ENCODE peak calls at places on chromosomes 13 and 19, in eight cellular contexts. One of them, this sample, is unnamed.

GRCh38 chr19:40165362-40165937 is 25.8 kb upstream of the MAP3K10 start:
- DNase-seq in activated effector memory CD4-positive, alpha-beta T cell treated with anti-CD3 and anti-CD28 coated beads, Interleukin-2, amount 50 U/mL, for 16 hours: peak; percentile 79
- DNase-seq in 8988T: peak; percentile 34
- DNase-seq in ureter: peak; percentile 45
- DNase-seq in cardiac muscle cell: peak; percentile 56
- DNase-seq in stimulated activated CD8-positive, alpha-beta memory T cell treated with anti-CD3 and anti-CD28 coated beads, Interleukin-7, amount 100 ng/mL, for 1 hour: peak; percentile 39
- DNase-seq in naive thymus-derived CD4-positive, alpha-beta T cell: peak; percentile 59
- DNase-seq in A673: peak; percentile 89
- DNase-seq in this sample: peak; percentile 44

GRCh38 chr13:51663980-51664957 is 80.0 kb downstream of the WDFY2 start:
- DNase-seq in ureter: no peak
- DNase-seq in A673: no peak
- DNase-seq in stimulated activated CD8-positive, alpha-beta memory T cell treated with anti-CD3 and anti-CD28 coated beads, Interleukin-7, amount 100 ng/mL, for 1 hour: no peak
- DNase-seq in 8988T: no peak
- DNase-seq in activated effector memory CD4-positive, alpha-beta T cell treated with anti-CD3 and anti-CD28 coated beads, Interleukin-2, amount 50 U/mL, for 16 hours: no peak
- DNase-seq in cardiac muscle cell: peak; percentile 41
- DNase-seq in naive thymus-derived CD4-positive, alpha-beta T cell: no peak
- DNase-seq in this sample: no peak

GRCh38 chr13:20403826-20404225 is 121.8 kb downstream of the CRYL1 start:
- DNase-seq in activated effector memory CD4-positive, alpha-beta T cell treated with anti-CD3 and anti-CD28 coated beads, Interleukin-2, amount 50 U/mL, for 16 hours: no peak
- DNase-seq in 8988T: no peak
- DNase-seq in cardiac muscle cell: no peak
- DNase-seq in ureter: no peak
- DNase-seq in naive thymus-derived CD4-positive, alpha-beta T cell: no peak
- DNase-seq in A673: no peak
- DNase-seq in stimulated activated CD8-positive, alpha-beta memory T cell treated with anti-CD3 and anti-CD28 coated beads, Interleukin-7, amount 100 ng/mL, for 1 hour: no peak
- DNase-seq in this sample: no peak

GRCh38 chr19:387777-388176 is 21.2 kb downstream of the C2CD4C start:
- DNase-seq in naive thymus-derived CD4-positive, alpha-beta T cell: no peak
- DNase-seq in cardiac muscle cell: no peak
- DNase-seq in 8988T: no peak
- DNase-seq in stimulated activated CD8-positive, alpha-beta memory T cell treated with anti-CD3 and anti-CD28 coated beads, Interleukin-7, amount 100 ng/mL, for 1 hour: no peak
- DNase-seq in ureter: no peak
- DNase-seq in A673: no peak
- DNase-seq in activated effector memory CD4-positive, alpha-beta T cell treated with anti-CD3 and anti-CD28 coated beads, Interleukin-2, amount 50 U/mL, for 16 hours: peak; percentile 34
- DNase-seq in this sample: no peak

GRCh38 chr13:30191491-30192100 is 115.8 kb downstream of the KATNAL1 start:
- DNase-seq in ureter: no peak
- DNase-seq in A673: no peak
- DNase-seq in stimulated activated CD8-positive, alpha-beta memory T cell treated with anti-CD3 and anti-CD28 coated beads, Interleukin-7, amount 100 ng/mL, for 1 hour: no peak
- DNase-seq in naive thymus-derived CD4-positive, alpha-beta T cell: no peak
- DNase-seq in cardiac muscle cell: no peak
- DNase-seq in 8988T: no peak
- DNase-seq in activated effector memory CD4-positive, alpha-beta T cell treated with anti-CD3 and anti-CD28 coated beads, Interleukin-2, amount 50 U/mL, for 16 hours: no peak
- DNase-seq in this sample: no peak

GRCh38 chr19:43651758-43652545 is 12.3 kb upstream of the CADM4 start:
- DNase-seq in stimulated activated CD8-positive, alpha-beta memory T cell treated with anti-CD3 and anti-CD28 coated beads, Interleukin-7, amount 100 ng/mL, for 1 hour: no peak
- DNase-seq in cardiac muscle cell: peak; percentile 75
- DNase-seq in naive thymus-derived CD4-positive, alpha-beta T cell: no peak
- DNase-seq in 8988T: no peak
- DNase-seq in activated effector memory CD4-positive, alpha-beta T cell treated with anti-CD3 and anti-CD28 coated beads, Interleukin-2, amount 50 U/mL, for 16 hours: peak; percentile 76
- DNase-seq in A673: peak; percentile 76
- DNase-seq in ureter: peak; percentile 64
- DNase-seq in this sample: no peak

GRCh38 chr19:17873661-17874422 is 2.1 kb downstream of the SLC5A5 start:
- DNase-seq in cardiac muscle cell: peak; percentile 30
- DNase-seq in A673: peak; percentile 75
- DNase-seq in 8988T: no peak
- DNase-seq in naive thymus-derived CD4-positive, alpha-beta T cell: peak; percentile 63
- DNase-seq in stimulated activated CD8-positive, alpha-beta memory T cell treated with anti-CD3 and anti-CD28 coated beads, Interleukin-7, amount 100 ng/mL, for 1 hour: no peak
- DNase-seq in activated effector memory CD4-positive, alpha-beta T cell treated with anti-CD3 and anti-CD28 coated beads, Interleukin-2, amount 50 U/mL, for 16 hours: peak; percentile 87
- DNase-seq in ureter: no peak
- DNase-seq in this sample: no peak

GRCh38 chr13:48155850-48156249 is 60.9 kb upstream of the MED4 start:
- DNase-seq in A673: peak; percentile 72
- DNase-seq in stimulated activated CD8-positive, alpha-beta memory T cell treated with anti-CD3 and anti-CD28 coated beads, Interleukin-7, amount 100 ng/mL, for 1 hour: no peak
- DNase-seq in 8988T: no peak
- DNase-seq in cardiac muscle cell: peak; percentile 69
- DNase-seq in ureter: no peak
- DNase-seq in naive thymus-derived CD4-positive, alpha-beta T cell: peak; percentile 49
- DNase-seq in activated effector memory CD4-positive, alpha-beta T cell treated with anti-CD3 and anti-CD28 coated beads, Interleukin-2, amount 50 U/mL, for 16 hours: no peak
- DNase-seq in this sample: no peak

GRCh38 chr19:33208904-33209843 is 15.0 kb downstream of the LRP3 start:
- DNase-seq in cardiac muscle cell: peak; percentile 27
- DNase-seq in 8988T: no peak
- DNase-seq in ureter: no peak
- DNase-seq in naive thymus-derived CD4-positive, alpha-beta T cell: no peak
- DNase-seq in activated effector memory CD4-positive, alpha-beta T cell treated with anti-CD3 and anti-CD28 coated beads, Interleukin-2, amount 50 U/mL, for 16 hours: no peak
- DNase-seq in stimulated activated CD8-positive, alpha-beta memory T cell treated with anti-CD3 and anti-CD28 coated beads, Interleukin-7, amount 100 ng/mL, for 1 hour: no peak
- DNase-seq in A673: no peak
- DNase-seq in this sample: no peak

GRCh38 chr19:34508540-34508939 is 27.0 kb downstream of the WTIP start:
- DNase-seq in cardiac muscle cell: no peak
- DNase-seq in activated effector memory CD4-positive, alpha-beta T cell treated with anti-CD3 and anti-CD28 coated beads, Interleukin-2, amount 50 U/mL, for 16 hours: no peak
- DNase-seq in ureter: peak; percentile 40
- DNase-seq in A673: no peak
- DNase-seq in stimulated activated CD8-positive, alpha-beta memory T cell treated with anti-CD3 and anti-CD28 coated beads, Interleukin-7, amount 100 ng/mL, for 1 hour: no peak
- DNase-seq in naive thymus-derived CD4-positive, alpha-beta T cell: no peak
- DNase-seq in 8988T: no peak
- DNase-seq in this sample: no peak

GRCh38 chr19:5693195-5694166 is 3.4 kb downstream of the RPL36 start:
- DNase-seq in A673: no peak
- DNase-seq in stimulated activated CD8-positive, alpha-beta memory T cell treated with anti-CD3 and anti-CD28 coated beads, Interleukin-7, amount 100 ng/mL, for 1 hour: no peak
- DNase-seq in naive thymus-derived CD4-positive, alpha-beta T cell: no peak
- DNase-seq in 8988T: no peak
- DNase-seq in cardiac muscle cell: no peak
- DNase-seq in ureter: no peak
- DNase-seq in activated effector memory CD4-positive, alpha-beta T cell treated with anti-CD3 and anti-CD28 coated beads, Interleukin-2, amount 50 U/mL, for 16 hours: no peak
- DNase-seq in this sample: no peak

GRCh38 chr13:24491853-24492252 is 20.7 kb downstream of the PARP4 start:
- DNase-seq in activated effector memory CD4-positive, alpha-beta T cell treated with anti-CD3 and anti-CD28 coated beads, Interleukin-2, amount 50 U/mL, for 16 hours: no peak
- DNase-seq in naive thymus-derived CD4-positive, alpha-beta T cell: no peak
- DNase-seq in A673: no peak
- DNase-seq in stimulated activated CD8-positive, alpha-beta memory T cell treated with anti-CD3 and anti-CD28 coated beads, Interleukin-7, amount 100 ng/mL, for 1 hour: no peak
- DNase-seq in ureter: no peak
- DNase-seq in cardiac muscle cell: peak; percentile 50
- DNase-seq in 8988T: no peak
- DNase-seq in this sample: no peak

GRCh38 chr13:28299941-28300340 is 161.6 kb downstream of the PAN3 start:
- DNase-seq in activated effector memory CD4-positive, alpha-beta T cell treated with anti-CD3 and anti-CD28 coated beads, Interleukin-2, amount 50 U/mL, for 16 hours: no peak
- DNase-seq in ureter: no peak
- DNase-seq in 8988T: no peak
- DNase-seq in cardiac muscle cell: no peak
- DNase-seq in A673: no peak
- DNase-seq in stimulated activated CD8-positive, alpha-beta memory T cell treated with anti-CD3 and anti-CD28 coated beads, Interleukin-7, amount 100 ng/mL, for 1 hour: no peak
- DNase-seq in naive thymus-derived CD4-positive, alpha-beta T cell: no peak
- DNase-seq in this sample: no peak

GRCh38 chr13:37495046-37495445 is 103.5 kb downstream of the POSTN start:
- DNase-seq in cardiac muscle cell: no peak
- DNase-seq in stimulated activated CD8-positive, alpha-beta memory T cell treated with anti-CD3 and anti-CD28 coated beads, Interleukin-7, amount 100 ng/mL, for 1 hour: no peak
- DNase-seq in A673: no peak
- DNase-seq in ureter: no peak
- DNase-seq in 8988T: no peak
- DNase-seq in activated effector memory CD4-positive, alpha-beta T cell treated with anti-CD3 and anti-CD28 coated beads, Interleukin-2, amount 50 U/mL, for 16 hours: no peak
- DNase-seq in naive thymus-derived CD4-positive, alpha-beta T cell: no peak
- DNase-seq in this sample: no peak

GRCh38 chr13:65856464-65856863 is 1373.7 kb downstream of the PCDH9 start:
- DNase-seq in stimulated activated CD8-positive, alpha-beta memory T cell treated with anti-CD3 and anti-CD28 coated beads, Interleukin-7, amount 100 ng/mL, for 1 hour: no peak
- DNase-seq in activated effector memory CD4-positive, alpha-beta T cell treated with anti-CD3 and anti-CD28 coated beads, Interleukin-2, amount 50 U/mL, for 16 hours: no peak
- DNase-seq in A673: no peak
- DNase-seq in cardiac muscle cell: peak; percentile 17
- DNase-seq in ureter: no peak
- DNase-seq in naive thymus-derived CD4-positive, alpha-beta T cell: no peak
- DNase-seq in 8988T: no peak
- DNase-seq in this sample: no peak

GRCh38 chr19:41457241-41457640 is 14.3 kb downstream of the ERICH4 start:
- DNase-seq in naive thymus-derived CD4-positive, alpha-beta T cell: no peak
- DNase-seq in activated effector memory CD4-positive, alpha-beta T cell treated with anti-CD3 and anti-CD28 coated beads, Interleukin-2, amount 50 U/mL, for 16 hours: no peak
- DNase-seq in 8988T: no peak
- DNase-seq in A673: no peak
- DNase-seq in cardiac muscle cell: no peak
- DNase-seq in stimulated activated CD8-positive, alpha-beta memory T cell treated with anti-CD3 and anti-CD28 coated beads, Interleukin-7, amount 100 ng/mL, for 1 hour: no peak
- DNase-seq in ureter: no peak
- DNase-seq in this sample: no peak

GRCh38 chr19:18204394-18205179 is 745 bp upstream of the RAB3A start:
- DNase-seq in A673: peak; percentile 77
- DNase-seq in naive thymus-derived CD4-positive, alpha-beta T cell: no peak
- DNase-seq in stimulated activated CD8-positive, alpha-beta memory T cell treated with anti-CD3 and anti-CD28 coated beads, Interleukin-7, amount 100 ng/mL, for 1 hour: no peak
- DNase-seq in ureter: peak; percentile 77
- DNase-seq in activated effector memory CD4-positive, alpha-beta T cell treated with anti-CD3 and anti-CD28 coated beads, Interleukin-2, amount 50 U/mL, for 16 hours: peak; percentile 77
- DNase-seq in 8988T: no peak
- DNase-seq in cardiac muscle cell: no peak
- DNase-seq in this sample: no peak

GRCh38 chr19:19447536-19448237 is 42.2 kb downstream of the GATAD2A start:
- DNase-seq in activated effector memory CD4-positive, alpha-beta T cell treated with anti-CD3 and anti-CD28 coated beads, Interleukin-2, amount 50 U/mL, for 16 hours: peak; percentile 72
- DNase-seq in ureter: no peak
- DNase-seq in cardiac muscle cell: no peak
- DNase-seq in 8988T: no peak
- DNase-seq in naive thymus-derived CD4-positive, alpha-beta T cell: peak; percentile 56
- DNase-seq in A673: no peak
- DNase-seq in stimulated activated CD8-positive, alpha-beta memory T cell treated with anti-CD3 and anti-CD28 coated beads, Interleukin-7, amount 100 ng/mL, for 1 hour: no peak
- DNase-seq in this sample: no peak

GRCh38 chr13:112928958-112929777 is 39.8 kb upstream of the MCF2L start:
- DNase-seq in naive thymus-derived CD4-positive, alpha-beta T cell: no peak
- DNase-seq in stimulated activated CD8-positive, alpha-beta memory T cell treated with anti-CD3 and anti-CD28 coated beads, Interleukin-7, amount 100 ng/mL, for 1 hour: no peak
- DNase-seq in A673: peak; percentile 30
- DNase-seq in cardiac muscle cell: peak; percentile 61
- DNase-seq in activated effector memory CD4-positive, alpha-beta T cell treated with anti-CD3 and anti-CD28 coated beads, Interleukin-2, amount 50 U/mL, for 16 hours: no peak
- DNase-seq in 8988T: no peak
- DNase-seq in ureter: no peak
- DNase-seq in this sample: no peak

GRCh38 chr19:48815870-48816501 is 5.2 kb upstream of the BCAT2 start:
- DNase-seq in naive thymus-derived CD4-positive, alpha-beta T cell: no peak
- DNase-seq in cardiac muscle cell: no peak
- DNase-seq in ureter: no peak
- DNase-seq in 8988T: no peak
- DNase-seq in stimulated activated CD8-positive, alpha-beta memory T cell treated with anti-CD3 and anti-CD28 coated beads, Interleukin-7, amount 100 ng/mL, for 1 hour: no peak
- DNase-seq in A673: no peak
- DNase-seq in activated effector memory CD4-positive, alpha-beta T cell treated with anti-CD3 and anti-CD28 coated beads, Interleukin-2, amount 50 U/mL, for 16 hours: no peak
- DNase-seq in this sample: no peak

GRCh38 chr19:35513975-35514809 is 743 bp upstream of the DMKN start:
- DNase-seq in activated effector memory CD4-positive, alpha-beta T cell treated with anti-CD3 and anti-CD28 coated beads, Interleukin-2, amount 50 U/mL, for 16 hours: no peak
- DNase-seq in A673: no peak
- DNase-seq in 8988T: peak; percentile 67
- DNase-seq in stimulated activated CD8-positive, alpha-beta memory T cell treated with anti-CD3 and anti-CD28 coated beads, Interleukin-7, amount 100 ng/mL, for 1 hour: no peak
- DNase-seq in ureter: no peak
- DNase-seq in cardiac muscle cell: peak; percentile 72
- DNase-seq in naive thymus-derived CD4-positive, alpha-beta T cell: no peak
- DNase-seq in this sample: no peak

GRCh38 chr13:99435116-99435515 is 66.2 kb upstream of the TM9SF2 start:
- DNase-seq in cardiac muscle cell: no peak
- DNase-seq in naive thymus-derived CD4-positive, alpha-beta T cell: no peak
- DNase-seq in ureter: no peak
- DNase-seq in 8988T: no peak
- DNase-seq in activated effector memory CD4-positive, alpha-beta T cell treated with anti-CD3 and anti-CD28 coated beads, Interleukin-2, amount 50 U/mL, for 16 hours: no peak
- DNase-seq in stimulated activated CD8-positive, alpha-beta memory T cell treated with anti-CD3 and anti-CD28 coated beads, Interleukin-7, amount 100 ng/mL, for 1 hour: no peak
- DNase-seq in A673: no peak
- DNase-seq in this sample: no peak

GRCh38 chr19:4676955-4677731 is 7.0 kb upstream of the MYDGF start:
- DNase-seq in naive thymus-derived CD4-positive, alpha-beta T cell: peak; percentile 11
- DNase-seq in cardiac muscle cell: peak; percentile 52
- DNase-seq in activated effector memory CD4-positive, alpha-beta T cell treated with anti-CD3 and anti-CD28 coated beads, Interleukin-2, amount 50 U/mL, for 16 hours: no peak
- DNase-seq in ureter: no peak
- DNase-seq in stimulated activated CD8-positive, alpha-beta memory T cell treated with anti-CD3 and anti-CD28 coated beads, Interleukin-7, amount 100 ng/mL, for 1 hour: no peak
- DNase-seq in A673: peak; percentile 54
- DNase-seq in 8988T: peak; percentile 40
- DNase-seq in this sample: no peak

GRCh38 chr13:25375727-25376358 is 4.1 kb downstream of the ATP8A2 start:
- DNase-seq in stimulated activated CD8-positive, alpha-beta memory T cell treated with anti-CD3 and anti-CD28 coated beads, Interleukin-7, amount 100 ng/mL, for 1 hour: no peak
- DNase-seq in naive thymus-derived CD4-positive, alpha-beta T cell: peak; percentile 45
- DNase-seq in 8988T: no peak
- DNase-seq in A673: peak; percentile 76
- DNase-seq in cardiac muscle cell: peak; percentile 60
- DNase-seq in activated effector memory CD4-positive, alpha-beta T cell treated with anti-CD3 and anti-CD28 coated beads, Interleukin-2, amount 50 U/mL, for 16 hours: peak; percentile 67
- DNase-seq in ureter: no peak
- DNase-seq in this sample: no peak

GRCh38 chr13:112876305-112877000 is 92.6 kb upstream of the MCF2L start:
- DNase-seq in 8988T: no peak
- DNase-seq in activated effector memory CD4-positive, alpha-beta T cell treated with anti-CD3 and anti-CD28 coated beads, Interleukin-2, amount 50 U/mL, for 16 hours: peak; percentile 46
- DNase-seq in naive thymus-derived CD4-positive, alpha-beta T cell: no peak
- DNase-seq in stimulated activated CD8-positive, alpha-beta memory T cell treated with anti-CD3 and anti-CD28 coated beads, Interleukin-7, amount 100 ng/mL, for 1 hour: no peak
- DNase-seq in cardiac muscle cell: no peak
- DNase-seq in ureter: no peak
- DNase-seq in A673: no peak
- DNase-seq in this sample: no peak

GRCh38 chr19:34667349-34668076 is 9.4 kb downstream of the SCGB2B2 start:
- DNase-seq in activated effector memory CD4-positive, alpha-beta T cell treated with anti-CD3 and anti-CD28 coated beads, Interleukin-2, amount 50 U/mL, for 16 hours: no peak
- DNase-seq in stimulated activated CD8-positive, alpha-beta memory T cell treated with anti-CD3 and anti-CD28 coated beads, Interleukin-7, amount 100 ng/mL, for 1 hour: no peak
- DNase-seq in cardiac muscle cell: peak; percentile 17
- DNase-seq in A673: peak; percentile 16
- DNase-seq in 8988T: no peak
- DNase-seq in ureter: no peak
- DNase-seq in naive thymus-derived CD4-positive, alpha-beta T cell: peak; percentile 14
- DNase-seq in this sample: no peak